ENCODE peak calls at places on chromosome 5, in eight cellular contexts. One of them, this sample, is unnamed.

GRCh38 chr5:88979244-88979643 is 96.3 kb upstream of the MEF2C start:
- DNase-seq in activated CD4-positive, alpha-beta T cell treated with anti-CD3 and anti-CD28 coated beads, Interleukin-2, amount 50 U/mL, for 4 hours: no peak
- DNase-seq in AML-193: peak; percentile 74
- DNase-seq in posterior vena cava: no peak
- DNase-seq in C1 segment of cervical spinal cord: no peak
- DNase-seq in uterus: no peak
- DNase-seq in anterior cingulate cortex: no peak
- DNase-seq in body of pancreas: no peak
- DNase-seq in this sample: no peak

GRCh38 chr5:96083361-96083881 is 121.8 kb upstream of the ELL2 start:
- DNase-seq in activated CD4-positive, alpha-beta T cell treated with anti-CD3 and anti-CD28 coated beads, Interleukin-2, amount 50 U/mL, for 4 hours: no peak
- DNase-seq in AML-193: no peak
- DNase-seq in posterior vena cava: no peak
- DNase-seq in C1 segment of cervical spinal cord: no peak
- DNase-seq in uterus: no peak
- DNase-seq in anterior cingulate cortex: no peak
- DNase-seq in body of pancreas: no peak
- DNase-seq in this sample: no peak

GRCh38 chr5:373710-374602 is 52.4 kb downstream of the AHRR start:
- DNase-seq in activated CD4-positive, alpha-beta T cell treated with anti-CD3 and anti-CD28 coated beads, Interleukin-2, amount 50 U/mL, for 4 hours: peak; percentile 62
- DNase-seq in AML-193: peak; percentile 70
- DNase-seq in posterior vena cava: peak; percentile 79
- DNase-seq in C1 segment of cervical spinal cord: peak; percentile 11
- DNase-seq in uterus: peak; percentile 5
- DNase-seq in anterior cingulate cortex: no peak
- DNase-seq in body of pancreas: peak; percentile 14
- DNase-seq in this sample: peak; percentile 81

GRCh38 chr5:170302729-170303501 is 5.3 kb upstream of the LCP2 start:
- DNase-seq in activated CD4-positive, alpha-beta T cell treated with anti-CD3 and anti-CD28 coated beads, Interleukin-2, amount 50 U/mL, for 4 hours: peak; percentile 72
- DNase-seq in AML-193: peak; percentile 97
- DNase-seq in posterior vena cava: peak; percentile 92
- DNase-seq in C1 segment of cervical spinal cord: peak; percentile 28
- DNase-seq in uterus: peak; percentile 58
- DNase-seq in anterior cingulate cortex: peak; percentile 20
- DNase-seq in body of pancreas: peak; percentile 50
- DNase-seq in this sample: peak; percentile 84

GRCh38 chr5:160463227-160463626 is 41.6 kb downstream of the PTTG1 start:
- DNase-seq in activated CD4-positive, alpha-beta T cell treated with anti-CD3 and anti-CD28 coated beads, Interleukin-2, amount 50 U/mL, for 4 hours: no peak
- DNase-seq in AML-193: no peak
- DNase-seq in posterior vena cava: no peak
- DNase-seq in C1 segment of cervical spinal cord: no peak
- DNase-seq in uterus: no peak
- DNase-seq in anterior cingulate cortex: no peak
- DNase-seq in body of pancreas: no peak
- DNase-seq in this sample: no peak

GRCh38 chr5:173789031-173789920 is 98.9 kb upstream of the CPEB4 start:
- DNase-seq in activated CD4-positive, alpha-beta T cell treated with anti-CD3 and anti-CD28 coated beads, Interleukin-2, amount 50 U/mL, for 4 hours: no peak
- DNase-seq in AML-193: no peak
- DNase-seq in posterior vena cava: no peak
- DNase-seq in C1 segment of cervical spinal cord: no peak
- DNase-seq in uterus: no peak
- DNase-seq in anterior cingulate cortex: no peak
- DNase-seq in body of pancreas: no peak
- DNase-seq in this sample: no peak

GRCh38 chr5:98106116-98107088 is 667.1 kb upstream of the RGMB start:
- DNase-seq in activated CD4-positive, alpha-beta T cell treated with anti-CD3 and anti-CD28 coated beads, Interleukin-2, amount 50 U/mL, for 4 hours: no peak
- DNase-seq in AML-193: no peak
- DNase-seq in posterior vena cava: no peak
- DNase-seq in C1 segment of cervical spinal cord: no peak
- DNase-seq in uterus: no peak
- DNase-seq in anterior cingulate cortex: no peak
- DNase-seq in body of pancreas: no peak
- DNase-seq in this sample: no peak

GRCh38 chr5:112822456-112822855 is 38.6 kb upstream of the SRP19 start:
- DNase-seq in activated CD4-positive, alpha-beta T cell treated with anti-CD3 and anti-CD28 coated beads, Interleukin-2, amount 50 U/mL, for 4 hours: no peak
- DNase-seq in AML-193: no peak
- DNase-seq in posterior vena cava: no peak
- DNase-seq in C1 segment of cervical spinal cord: no peak
- DNase-seq in uterus: no peak
- DNase-seq in anterior cingulate cortex: no peak
- DNase-seq in body of pancreas: no peak
- DNase-seq in this sample: no peak

GRCh38 chr5:125775896-125776295 is 647.3 kb upstream of the GRAMD2B start:
- DNase-seq in activated CD4-positive, alpha-beta T cell treated with anti-CD3 and anti-CD28 coated beads, Interleukin-2, amount 50 U/mL, for 4 hours: no peak
- DNase-seq in AML-193: no peak
- DNase-seq in posterior vena cava: no peak
- DNase-seq in C1 segment of cervical spinal cord: no peak
- DNase-seq in uterus: no peak
- DNase-seq in anterior cingulate cortex: no peak
- DNase-seq in body of pancreas: no peak
- DNase-seq in this sample: no peak

GRCh38 chr5:176692835-176693476 is 45.7 kb downstream of the TSPAN17 start:
- DNase-seq in activated CD4-positive, alpha-beta T cell treated with anti-CD3 and anti-CD28 coated beads, Interleukin-2, amount 50 U/mL, for 4 hours: no peak
- DNase-seq in AML-193: no peak
- DNase-seq in posterior vena cava: no peak
- DNase-seq in C1 segment of cervical spinal cord: no peak
- DNase-seq in uterus: no peak
- DNase-seq in anterior cingulate cortex: no peak
- DNase-seq in body of pancreas: no peak
- DNase-seq in this sample: no peak

GRCh38 chr5:15594922-15595568 is 95.1 kb downstream of the FBXL7 start:
- DNase-seq in activated CD4-positive, alpha-beta T cell treated with anti-CD3 and anti-CD28 coated beads, Interleukin-2, amount 50 U/mL, for 4 hours: no peak
- DNase-seq in AML-193: no peak
- DNase-seq in posterior vena cava: no peak
- DNase-seq in C1 segment of cervical spinal cord: no peak
- DNase-seq in uterus: no peak
- DNase-seq in anterior cingulate cortex: no peak
- DNase-seq in body of pancreas: no peak
- DNase-seq in this sample: no peak

GRCh38 chr5:175235251-175235963 is 208.6 kb downstream of the DRD1 start:
- DNase-seq in activated CD4-positive, alpha-beta T cell treated with anti-CD3 and anti-CD28 coated beads, Interleukin-2, amount 50 U/mL, for 4 hours: no peak
- DNase-seq in AML-193: no peak
- DNase-seq in posterior vena cava: no peak
- DNase-seq in C1 segment of cervical spinal cord: no peak
- DNase-seq in uterus: no peak
- DNase-seq in anterior cingulate cortex: no peak
- DNase-seq in body of pancreas: no peak
- DNase-seq in this sample: no peak

GRCh38 chr5:74595143-74595915 is 45.2 kb downstream of the ENC1 start:
- DNase-seq in activated CD4-positive, alpha-beta T cell treated with anti-CD3 and anti-CD28 coated beads, Interleukin-2, amount 50 U/mL, for 4 hours: no peak
- DNase-seq in AML-193: no peak
- DNase-seq in posterior vena cava: no peak
- DNase-seq in C1 segment of cervical spinal cord: no peak
- DNase-seq in uterus: no peak
- DNase-seq in anterior cingulate cortex: no peak
- DNase-seq in body of pancreas: peak; percentile 50
- DNase-seq in this sample: peak; percentile 30

GRCh38 chr5:76982450-76982849 is 29.6 kb downstream of the CRHBP start:
- DNase-seq in activated CD4-positive, alpha-beta T cell treated with anti-CD3 and anti-CD28 coated beads, Interleukin-2, amount 50 U/mL, for 4 hours: no peak
- DNase-seq in AML-193: no peak
- DNase-seq in posterior vena cava: no peak
- DNase-seq in C1 segment of cervical spinal cord: no peak
- DNase-seq in uterus: no peak
- DNase-seq in anterior cingulate cortex: no peak
- DNase-seq in body of pancreas: no peak
- DNase-seq in this sample: no peak

GRCh38 chr5:107424461-107424860 is 246.3 kb downstream of the EFNA5 start:
- DNase-seq in activated CD4-positive, alpha-beta T cell treated with anti-CD3 and anti-CD28 coated beads, Interleukin-2, amount 50 U/mL, for 4 hours: no peak
- DNase-seq in AML-193: no peak
- DNase-seq in posterior vena cava: no peak
- DNase-seq in C1 segment of cervical spinal cord: no peak
- DNase-seq in uterus: no peak
- DNase-seq in anterior cingulate cortex: no peak
- DNase-seq in body of pancreas: no peak
- DNase-seq in this sample: no peak